ENCODE peak calls at places on chromosomes 3 and 15, in four cellular contexts. V is GM12878, H is HepG2, Z is K562. W is an unnamed sample.

GRCh38 chr15:35748105-35748504 is 202.1 kb upstream of the DPH6 start:
- DNase-seq in Z (no peak), V (no peak), H (no peak), W (peak; percentile 13)

GRCh38 chr3:197801801-197802504 is 10.9 kb downstream of the LRCH3 start:
- DNase-seq in Z (peak; percentile 46), H (no peak), V (peak; percentile 40), W (no peak)

GRCh38 chr3:44966795-44967278 is 9.1 kb downstream of the ZDHHC3 start:
- DNase-seq in H (no peak), V (no peak), Z (peak; percentile 82), W (no peak)

GRCh38 chr3:74501001-74501400 is 113.5 kb downstream of the CNTN3 start:
- DNase-seq in V (no peak), Z (no peak), H (no peak), W (no peak)

GRCh38 chr15:53840681-53841080 is 81.2 kb upstream of the WDR72 start:
- DNase-seq in V (no peak), H (no peak), Z (no peak), W (no peak)

GRCh38 chr3:111764645-111765091 is 94.4 kb upstream of the PHLDB2 start:
- DNase-seq in V (no peak), Z (no peak), H (peak; percentile 72), W (no peak)

GRCh38 chr3:425094-425493 is 228.5 kb downstream of the CHL1 start:
- DNase-seq in Z (no peak), V (no peak), H (no peak), W (no peak)

GRCh38 chr3:12477256-12477655 is 7.0 kb upstream of the TSEN2 start:
- DNase-seq in Z (no peak), H (no peak), V (no peak), W (no peak)

GRCh38 chr3:38984731-38985130 is 67.0 kb downstream of the SCN11A start:
- DNase-seq in Z (no peak), H (no peak), V (no peak), W (no peak)

GRCh38 chr15:43277901-43278300 is 11.2 kb upstream of the TGM5 start:
- DNase-seq in V (no peak), H (no peak), Z (no peak), W (no peak)

GRCh38 chr15:57323806-57324589 is 52.3 kb upstream of the CGNL1 start:
- DNase-seq in V (no peak), Z (peak; percentile 97), H (no peak), W (no peak)

GRCh38 chr3:149765762-149766334 is 13.6 kb upstream of the COMMD2 start:
- DNase-seq in H (peak; percentile 27), Z (peak; percentile 10), V (no peak), W (no peak)

GRCh38 chr3:187750041-187750512 is 4.8 kb upstream of the BCL6 start:
- DNase-seq in V (no peak), Z (no peak), H (peak; percentile 92), W (peak; percentile 56)

GRCh38 chr3:78140866-78141658 is 1101.2 kb downstream of the ROBO2 start:
- DNase-seq in H (no peak), V (no peak), Z (no peak), W (no peak)

GRCh38 chr3:194592798-194593752 is 40.1 kb downstream of the TMEM44 start:
- DNase-seq in H (no peak), V (no peak), Z (no peak), W (no peak)

GRCh38 chr3:11498646-11499045 is 145.1 kb downstream of the VGLL4 start:
- DNase-seq in Z (no peak), V (no peak), H (peak; percentile 55), W (no peak)

GRCh38 chr3:39189648-39190269 is 2.6 kb downstream of the XIRP1 start:
- DNase-seq in H (peak; percentile 52), V (peak; percentile 35), Z (peak; percentile 86), W (peak; percentile 73)

GRCh38 chr3:13120928-13121552 is 47.8 kb upstream of the IQSEC1 start:
- DNase-seq in V (no peak), H (no peak), Z (no peak), W (no peak)

DNA sequence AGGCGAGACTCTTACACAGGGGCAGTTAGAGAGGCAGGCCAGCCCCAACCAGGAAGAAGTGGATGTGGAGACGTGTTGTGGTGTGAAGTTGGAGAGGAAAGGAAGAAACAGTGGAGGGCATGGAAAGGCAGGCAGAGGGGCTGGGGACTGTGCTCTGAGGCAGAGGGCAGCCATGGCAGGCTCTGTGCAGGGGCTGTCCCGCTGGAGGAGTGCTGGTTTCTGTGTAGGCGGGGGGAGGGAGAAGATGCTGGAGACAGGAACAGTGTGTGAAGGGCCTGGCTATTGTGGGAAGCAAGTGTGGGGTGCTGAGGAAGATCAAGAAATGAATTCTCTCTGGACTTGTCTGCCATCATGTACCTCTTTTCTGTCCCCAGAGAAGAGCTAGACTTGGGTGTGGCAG is 21.0 kb downstream of the SNAPC5 start:
- DNase-seq in V (no peak), Z (no peak), H (no peak), W (no peak)
- TF ChIP-seq CREM in V (no peak), Z (no peak), H (no peak), W (no peak)

DNA sequence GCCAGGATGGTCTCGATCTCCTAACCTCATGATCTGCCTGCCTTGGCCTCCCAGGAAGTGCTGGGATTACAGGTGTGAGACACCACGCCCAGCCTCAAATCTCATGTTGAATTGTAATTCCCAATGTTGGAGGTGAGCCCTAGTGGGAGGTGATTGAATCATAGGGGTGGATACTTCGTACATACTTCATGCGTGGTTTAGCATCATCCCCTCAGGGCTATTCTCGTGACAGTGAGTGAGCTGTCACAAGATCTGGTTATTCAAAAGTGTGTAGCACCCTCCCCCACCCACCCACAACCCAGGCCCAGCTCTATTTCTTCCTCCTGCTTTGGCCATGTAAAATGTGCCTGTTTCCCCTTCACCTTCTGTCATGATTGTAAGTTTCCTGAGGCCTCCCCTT is 236.9 kb upstream of the IL12A start:
- DNase-seq in H (no peak), Z (no peak), V (no peak), W (no peak)
- TF ChIP-seq TCF7 in H (no peak), Z (no peak), V (no peak), W (no peak)

DNA sequence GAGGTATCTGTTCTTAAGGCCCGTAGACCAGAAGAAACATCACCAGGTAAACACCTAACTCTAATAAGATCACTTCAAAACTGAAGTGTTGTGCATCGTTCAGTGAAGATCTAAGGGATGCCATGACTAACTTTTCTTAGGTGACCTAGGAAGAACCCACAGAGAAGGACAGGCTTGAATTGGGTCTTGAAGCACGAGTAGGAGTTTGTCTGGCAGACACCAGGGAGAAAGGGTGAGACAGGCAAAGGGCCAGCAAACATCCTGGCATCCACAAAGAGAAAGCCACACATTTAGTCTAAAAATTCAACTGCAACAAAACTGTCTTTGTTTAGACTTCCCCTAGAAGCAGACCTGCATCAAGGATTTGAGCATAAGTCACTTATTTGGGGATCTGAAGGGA is 15.5 kb upstream of the CMTM8 start:
- DNase-seq in V (no peak), H (no peak), Z (no peak), W (no peak)
- TF ChIP-seq CREM in V (no peak), H (no peak), Z (no peak), W (no peak)

GRCh38 chr3:63613561-63613960 is 38.9 kb upstream of the SNTN start:
- DNase-seq in Z (no peak), H (no peak), V (no peak), W (no peak)
- TF ChIP-seq TCF7 in Z (no peak), H (no peak), V (no peak), W (no peak)

GRCh38 chr3:94331831-94332230 is 269.0 kb downstream of the NSUN3 start:
- DNase-seq in H (no peak), Z (no peak), V (no peak), W (no peak)

GRCh38 chr3:94336076-94336741 is 273.3 kb downstream of the NSUN3 start:
- DNase-seq in V (no peak), H (peak; percentile 18), Z (no peak), W (no peak)
- TF ChIP-seq CREM in V (no peak), H (no peak), Z (no peak), W (no peak)

GRCh38 chr3:143352850-143353550 is 233.4 kb downstream of the CHST2 start:
- DNase-seq in V (no peak), Z (no peak), H (no peak), W (no peak)

GRCh38 chr3:143354342-143354741 is 234.8 kb downstream of the CHST2 start:
- DNase-seq in Z (no peak), H (no peak), V (no peak), W (no peak)

GRCh38 chr3:143348486-143349327 is 229.1 kb downstream of the CHST2 start:
- DNase-seq in V (no peak), Z (peak; percentile 78), H (no peak), W (no peak)

GRCh38 chr3:143349455-143349854 is 229.9 kb downstream of the CHST2 start:
- DNase-seq in H (no peak), V (no peak), Z (no peak), W (no peak)

DNA sequence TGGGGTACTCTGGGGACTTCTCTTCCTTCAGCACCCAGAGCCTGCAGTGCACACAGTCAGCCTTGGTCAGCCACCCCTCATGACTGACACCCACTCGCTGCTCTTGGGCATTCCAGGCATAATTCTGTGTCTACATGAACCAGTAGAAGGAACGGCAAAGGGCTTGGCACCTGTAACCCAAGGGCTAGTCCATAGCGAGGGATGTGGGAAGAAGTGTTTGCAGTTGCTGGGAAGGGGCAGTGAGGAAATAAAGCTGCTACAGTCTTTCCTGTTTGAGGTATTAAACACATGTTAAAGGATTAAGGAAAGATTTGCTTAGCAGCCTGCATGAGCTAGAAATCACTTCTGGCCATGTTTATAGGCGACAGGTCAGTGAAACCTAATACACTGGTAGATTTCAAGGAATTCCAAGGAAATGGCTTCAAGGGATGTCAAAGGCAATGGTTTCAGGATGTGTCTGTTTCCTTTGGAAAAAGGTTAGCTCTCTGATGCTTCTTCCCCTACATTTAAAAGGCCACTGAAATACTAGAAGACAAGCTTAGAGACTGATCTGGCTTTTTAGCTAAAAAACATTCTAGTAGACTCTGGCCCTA is 232.6 kb downstream of the CHST2 start:
- DNase-seq in V (no peak), H (no peak), Z (no peak), W (no peak)
- TF ChIP-seq TCF7 in V (no peak), H (no peak), Z (no peak), W (no peak)

GRCh38 chr3:48928679-48929078 is 10.0 kb downstream of the ARIH2 start:
- DNase-seq in Z (no peak), H (no peak), V (no peak), W (no peak)
- TF ChIP-seq CREM in Z (no peak), H (no peak), V (no peak), W (no peak)